ENCODE peak calls at places on chromosome 1, in ten cellular contexts. F, C, A, H, O, U, M, Z, N and T are unnamed samples.

GRCh38 chr1:8540266-8540926 is 222.5 kb downstream of the SLC45A1 start:
- DNase-seq in F (no peak), C (peak), A (peak), H (peak), O (no peak), U (no peak), M (no peak), Z (peak), N (no peak), T (peak)

GRCh38 chr1:155193275-155193990 is 14.3 kb downstream of the THBS3 start:
- DNase-seq in F (peak), C (peak), A (peak), H (peak), O (peak), U (peak), M (peak), Z (peak), N (peak), T (peak)

GRCh38 chr1:3910769-3911520 is 10.9 kb upstream of the C1orf174 start:
- DNase-seq in F (peak), C (no peak), A (peak), H (peak), O (peak), U (peak), M (peak), Z (peak), N (peak), T (peak)

GRCh38 chr1:172726740-172727139 is 67.8 kb downstream of the FASLG start:
- DNase-seq in F (no peak), C (no peak), A (no peak), H (no peak), O (no peak), U (no peak), M (no peak), Z (no peak), N (no peak), T (no peak)

GRCh38 chr1:217010253-217010652 is 287.0 kb upstream of the ESRRG start:
- DNase-seq in F (no peak), C (no peak), A (no peak), H (no peak), O (no peak), U (no peak), M (no peak), Z (no peak), N (no peak), T (no peak)

GRCh38 chr1:29626066-29626465 is 389.7 kb downstream of the PTPRU start:
- DNase-seq in F (no peak), C (no peak), A (no peak), H (no peak), O (no peak), U (no peak), M (no peak), Z (no peak), N (no peak), T (no peak)

GRCh38 chr1:67830226-67830625 is 3.0 kb downstream of the GNG12 start:
- DNase-seq in F (no peak), C (no peak), A (peak), H (peak), O (no peak), U (no peak), M (no peak), Z (no peak), N (no peak), T (peak)

GRCh38 chr1:119784127-119784781 is 15.5 kb upstream of the HMGCS2 start:
- DNase-seq in F (no peak), C (no peak), A (peak), H (peak), O (peak), U (no peak), M (no peak), Z (no peak), N (peak), T (no peak)

GRCh38 chr1:174880171-174880570 is 119.6 kb upstream of the CACYBP start:
- DNase-seq in F (no peak), C (no peak), A (no peak), H (no peak), O (no peak), U (no peak), M (no peak), Z (no peak), N (no peak), T (no peak)

GRCh38 chr1:226829105-226829504 is 41.3 kb upstream of the PSEN2 start:
- DNase-seq in F (no peak), C (no peak), A (no peak), H (no peak), O (no peak), U (no peak), M (no peak), Z (no peak), N (no peak), T (no peak)

DNA sequence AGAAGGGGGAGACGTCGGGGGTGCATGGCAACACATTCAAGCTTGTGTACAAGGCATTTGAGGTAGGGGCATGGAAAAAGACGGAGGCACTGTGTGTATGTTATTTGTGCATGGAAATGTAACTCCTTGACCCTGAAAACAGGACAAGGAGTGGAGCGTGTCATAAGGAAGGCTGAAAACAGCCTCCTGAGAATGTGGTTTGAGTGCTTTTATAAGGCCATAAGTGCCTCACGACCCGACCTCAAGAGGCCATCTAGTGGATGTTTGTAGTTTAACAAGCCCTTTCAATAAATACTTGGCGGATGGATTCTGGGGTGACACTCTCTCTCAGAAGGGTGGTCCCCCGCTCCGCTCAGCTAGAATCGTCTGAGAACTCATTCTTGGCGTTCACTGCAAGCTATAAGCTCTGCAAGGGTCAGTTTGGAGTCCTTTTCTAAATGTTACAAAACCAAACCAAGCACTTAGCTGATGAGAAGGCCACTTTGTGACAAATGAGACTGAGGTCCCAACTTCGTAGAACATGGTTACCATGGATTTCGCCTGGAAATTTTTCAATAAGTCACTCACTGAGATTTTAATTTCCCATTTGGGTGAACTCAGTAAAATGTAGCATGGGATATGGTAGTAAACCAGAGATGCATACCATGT is 38.8 kb upstream of the CLCA4 start:
- DNase-seq in F (peak), C (no peak), A (no peak), H (peak), O (no peak), U (peak), M (no peak), Z (peak), N (no peak), T (no peak)
- TF ChIP-seq CTCF in F (peak), C (peak), A (peak), H (peak), O (peak), U (peak), M (peak), Z (peak), N (no peak), T (peak)

GRCh38 chr1:115336741-115337140 is 1.3 kb downstream of the NGF start:
- DNase-seq in F (no peak), C (no peak), A (no peak), H (no peak), O (no peak), U (peak), M (peak), Z (no peak), N (no peak), T (no peak)

GRCh38 chr1:115340879-115341278 is 2.8 kb upstream of the NGF start:
- DNase-seq in F (no peak), C (no peak), A (no peak), H (no peak), O (no peak), U (no peak), M (no peak), Z (no peak), N (no peak), T (no peak)

GRCh38 chr1:115337633-115338456 is at the start of gene NGF:
- DNase-seq in F (peak), C (no peak), A (peak), H (peak), O (peak), U (peak), M (peak), Z (peak), N (peak), T (peak)

GRCh38 chr1:115337276-115337632 is 795 bp downstream of the NGF start:
- DNase-seq in F (no peak), C (no peak), A (no peak), H (peak), O (peak), U (no peak), M (peak), Z (no peak), N (no peak), T (no peak)

GRCh38 chr1:115338457-115338820 is 390 bp upstream of the NGF start:
- DNase-seq in F (peak), C (no peak), A (no peak), H (no peak), O (no peak), U (no peak), M (no peak), Z (no peak), N (no peak), T (no peak)
- TF ChIP-seq CTCF in F (peak), C (no peak), A (no peak), H (no peak), O (no peak), U (no peak), M (no peak), Z (peak), N (no peak), T (no peak)

DNA sequence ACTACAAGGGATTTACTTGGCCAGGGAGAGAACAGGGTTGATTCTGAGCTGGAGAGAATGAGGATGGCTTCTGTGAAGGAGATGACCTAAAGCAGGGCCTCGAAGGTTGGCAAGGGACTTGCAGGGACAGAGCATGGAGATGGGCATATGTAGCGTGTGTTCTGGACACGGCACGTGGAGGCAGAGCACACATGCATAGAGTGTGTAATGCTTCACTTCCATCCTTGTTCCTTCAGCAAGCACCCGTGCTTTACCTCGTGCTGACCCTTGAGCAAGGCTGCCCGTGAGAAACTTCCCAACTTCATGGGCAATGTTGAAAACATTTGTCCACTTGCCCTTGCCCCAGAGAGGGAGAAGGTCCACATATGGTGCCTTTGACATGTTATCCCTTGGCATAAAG is 33.1 kb downstream of the NFIA start:
- DNase-seq in F (no peak), C (no peak), A (no peak), H (no peak), O (no peak), U (no peak), M (no peak), Z (no peak), N (no peak), T (no peak)
- TF ChIP-seq CTCF in F (no peak), C (no peak), A (no peak), H (no peak), O (no peak), U (no peak), M (no peak), Z (no peak), N (no peak), T (no peak)

GRCh38 chr1:49036700-49037099 is 260.0 kb upstream of the BEND5 start:
- DNase-seq in F (peak), C (no peak), A (no peak), H (no peak), O (no peak), U (peak), M (no peak), Z (no peak), N (no peak), T (no peak)
- TF ChIP-seq CTCF in F (no peak), C (no peak), A (peak), H (no peak), O (no peak), U (peak), M (no peak), Z (no peak), N (no peak), T (no peak)

GRCh38 chr1:237672748-237673147 is 218.0 kb downstream of the ZP4 start:
- DNase-seq in F (no peak), C (no peak), A (peak), H (no peak), O (no peak), U (peak), M (no peak), Z (no peak), N (no peak), T (no peak)
- TF ChIP-seq CTCF in F (peak), C (no peak), A (peak), H (no peak), O (no peak), U (peak), M (peak), Z (no peak), N (no peak), T (no peak)

GRCh38 chr1:71490432-71490831 is 409.6 kb upstream of the ZRANB2 start:
- DNase-seq in F (no peak), C (no peak), A (peak), H (peak), O (no peak), U (no peak), M (no peak), Z (peak), N (no peak), T (peak)
- TF ChIP-seq CTCF in F (no peak), C (no peak), A (no peak), H (no peak), O (no peak), U (no peak), M (no peak), Z (no peak), N (no peak), T (no peak)